ENCODE peak calls at places on chromosomes 7 and 10, in five cellular contexts. D, G, L, P and V are unnamed samples.

GRCh38 chr7:66283003-66283920 is 78.1 kb downstream of the TPST1 start:
- DNase-seq in D (no peak), G (no peak), L (no peak), P (no peak), V (no peak)

GRCh38 chr7:116200963-116201362 is 9.4 kb upstream of the TES start:
- DNase-seq in D (no peak), G (no peak), L (no peak), P (no peak), V (no peak)

GRCh38 chr10:49598986-49599385 is 11.1 kb upstream of the SLC18A3 start:
- DNase-seq in D (no peak), G (no peak), L (no peak), P (no peak), V (no peak)

GRCh38 chr10:44028384-44029137 is 356.3 kb downstream of the CXCL12 start:
- DNase-seq in D (no peak), G (no peak), L (no peak), P (no peak), V (no peak)

GRCh38 chr10:118002581-118002980 is 44.2 kb downstream of the RAB11FIP2 start:
- DNase-seq in D (no peak), G (no peak), L (no peak), P (no peak), V (no peak)

GRCh38 chr10:18140149-18140956 is at the start of gene CACNB2:
- DNase-seq in D (peak), G (no peak), L (peak), P (no peak), V (peak)

GRCh38 chr7:67551027-67551426 is 554.4 kb downstream of the TYW1 start:
- DNase-seq in D (no peak), G (no peak), L (no peak), P (no peak), V (no peak)

GRCh38 chr10:48700493-48700892 is 15.8 kb downstream of the WDFY4 start:
- DNase-seq in D (no peak), G (no peak), L (no peak), P (no peak), V (no peak)

GRCh38 chr10:117424789-117425649 is 49.8 kb upstream of the PDZD8 start:
- DNase-seq in D (no peak), G (no peak), L (no peak), P (no peak), V (peak)

GRCh38 chr7:120014920-120015465 is 258.0 kb upstream of the KCND2 start:
- DNase-seq in D (no peak), G (no peak), L (no peak), P (no peak), V (no peak)

GRCh38 chr10:131578472-131578970 is 267.0 kb upstream of the TCERG1L start:
- DNase-seq in D (no peak), G (no peak), L (peak), P (no peak), V (no peak)

GRCh38 chr7:27100601-27101187 is 1.8 kb downstream of the HOXA2 start:
- DNase-seq in D (no peak), G (no peak), L (no peak), P (no peak), V (no peak)

GRCh38 chr10:97549587-97550322 is 22.8 kb upstream of the ANKRD2 start:
- DNase-seq in D (no peak), G (no peak), L (no peak), P (no peak), V (peak)

GRCh38 chr7:84194484-84195260 is at the start of gene SEMA3A:
- DNase-seq in D (peak), G (peak), L (no peak), P (peak), V (peak)

GRCh38 chr7:14351167-14351566 is 361.7 kb upstream of the ETV1 start:
- DNase-seq in D (no peak), G (no peak), L (no peak), P (no peak), V (no peak)

GRCh38 chr7:115618676-115619075 is 411.9 kb downstream of the TFEC start:
- DNase-seq in D (peak), G (no peak), L (no peak), P (no peak), V (no peak)

GRCh38 chr10:73992899-73993788 is 4.8 kb upstream of the VCL start:
- DNase-seq in D (no peak), G (no peak), L (no peak), P (no peak), V (no peak)

GRCh38 chr10:13271552-13272163 is 28.2 kb downstream of the PHYH start:
- DNase-seq in D (no peak), G (peak), L (peak), P (peak), V (peak)

GRCh38 chr10:29435809-29436501 is 147.1 kb downstream of the LYZL1 start:
- DNase-seq in D (no peak), G (no peak), L (no peak), P (no peak), V (no peak)